ENCODE peak calls at places on chromosome 19, in seven cellular contexts. F is stimulated activated CD8-positive, alpha-beta memory T cell treated with anti-CD3 and anti-CD28 coated beads, Interleukin-2, amount 100 ng/mL, for 1 hour; W is sigmoid colon; C is spleen; R is NCI-H2171; E is dermis microvascular lymphatic vessel endothelial cell; Q is mucosa of gallbladder. D is an unnamed sample.

GRCh38 chr19:55113570-55114039 is 3.8 kb downstream of the PPP1R12C start:
- DNase-seq in E (peak), W (peak), F (no peak), Q (peak), R (no peak), C (no peak), D (peak)

GRCh38 chr19:28065026-28065425 is 1147.9 kb downstream of the UQCRFS1 start:
- DNase-seq in F (no peak), E (no peak), Q (no peak), C (no peak), R (no peak), W (no peak), D (no peak)

GRCh38 chr19:42150353-42150752 is 18.1 kb upstream of the POU2F2 start:
- DNase-seq in Q (peak), W (no peak), E (no peak), R (no peak), C (no peak), F (no peak), D (no peak)

GRCh38 chr19:4194353-4194752 is 11.9 kb downstream of the ANKRD24 start:
- DNase-seq in E (no peak), C (no peak), F (no peak), W (no peak), Q (no peak), R (no peak), D (no peak)

GRCh38 chr19:12596927-12597548 is 13.6 kb downstream of the ZNF490 start:
- DNase-seq in F (no peak), E (no peak), W (no peak), C (peak), Q (peak), R (no peak), D (peak)

GRCh38 chr19:18660939-18661338 is 22.5 kb upstream of the CRTC1 start:
- DNase-seq in Q (no peak), R (no peak), F (no peak), E (no peak), C (no peak), W (no peak), D (no peak)

GRCh38 chr19:14375055-14375581 is 6.1 kb upstream of the ADGRE5 start:
- DNase-seq in R (no peak), W (peak), C (peak), E (no peak), F (peak), Q (peak), D (peak)

GRCh38 chr19:17098326-17098725 is 22.7 kb downstream of the MYO9B start:
- DNase-seq in Q (no peak), C (no peak), F (no peak), W (no peak), E (no peak), R (no peak), D (no peak)

GRCh38 chr19:48900477-48901452 is 653 bp downstream of the NUCB1 start:
- DNase-seq in W (peak), C (peak), E (peak), R (no peak), F (no peak), Q (no peak), D (peak)

GRCh38 chr19:21559444-21559843 is 54.0 kb downstream of the ZNF429 start:
- DNase-seq in Q (no peak), E (no peak), F (no peak), C (no peak), R (no peak), W (no peak), D (no peak)

GRCh38 chr19:41529484-41530183 is 46.3 kb upstream of the CEACAM21 start:
- DNase-seq in R (no peak), E (no peak), W (no peak), F (no peak), Q (no peak), C (no peak), D (no peak)

GRCh38 chr19:22784051-22784450 is at the start of gene ZNF99:
- DNase-seq in Q (peak), R (no peak), E (no peak), W (peak), F (no peak), C (no peak), D (peak)

GRCh38 chr19:13557756-13558398 is 51.6 kb upstream of the CACNA1A start:
- DNase-seq in E (no peak), Q (no peak), R (peak), C (no peak), F (no peak), W (no peak), D (peak)

GRCh38 chr19:55070755-55071502 is 4.7 kb upstream of the EPS8L1 start:
- DNase-seq in C (no peak), W (no peak), E (no peak), Q (peak), R (no peak), F (no peak), D (no peak)

GRCh38 chr19:13095393-13095784 is 7.3 kb downstream of the LYL1 start:
- DNase-seq in E (no peak), F (no peak), R (no peak), C (peak), Q (no peak), W (no peak), D (no peak)

GRCh38 chr19:55117063-55117635 is 288 bp downstream of the PPP1R12C start:
- DNase-seq in Q (no peak), E (peak), F (no peak), R (no peak), W (no peak), C (peak), D (no peak)

GRCh38 chr19:51573331-51573730 is 2.2 kb downstream of the ZNF175 start:
- DNase-seq in Q (no peak), R (no peak), W (no peak), E (peak), C (no peak), F (no peak), D (no peak)

GRCh38 chr19:40641306-40641705 is 40.1 kb downstream of the LTBP4 start:
- DNase-seq in E (no peak), R (no peak), Q (no peak), W (no peak), F (no peak), C (no peak), D (no peak)

GRCh38 chr19:29379257-29379986 is 146.4 kb upstream of the VSTM2B start:
- DNase-seq in W (no peak), R (no peak), Q (peak), F (no peak), E (no peak), C (peak), D (no peak)

GRCh38 chr19:6527893-6528543 is 2.8 kb upstream of the TNFSF9 start:
- DNase-seq in E (no peak), F (no peak), C (peak), W (no peak), Q (no peak), R (no peak), D (no peak)

GRCh38 chr19:48398329-48399235 is 5.1 kb downstream of the GRIN2D start:
- DNase-seq in W (peak), E (peak), Q (peak), F (peak), R (peak), C (peak), D (peak)

GRCh38 chr19:56687036-56687435 is 15.5 kb upstream of the ZNF835 start:
- DNase-seq in W (no peak), E (no peak), Q (no peak), F (no peak), R (no peak), C (no peak), D (no peak)

GRCh38 chr19:40806385-40807146 is 7.6 kb downstream of the EGLN2 start:
- DNase-seq in R (no peak), E (peak), Q (peak), W (peak), C (peak), F (no peak), D (peak)

GRCh38 chr19:10891360-10892108 is 20.2 kb downstream of the CARM1 start:
- DNase-seq in Q (no peak), E (no peak), F (no peak), W (no peak), C (no peak), R (peak), D (no peak)

GRCh38 chr19:39078436-39079200 is 5.5 kb upstream of the ACP7 start:
- DNase-seq in Q (no peak), F (no peak), W (no peak), C (no peak), R (no peak), E (peak), D (peak)

GRCh38 chr19:29273000-29273691 is 60.2 kb upstream of the UQCRFS1 start:
- DNase-seq in Q (no peak), C (no peak), F (no peak), W (peak), E (no peak), R (no peak), D (no peak)

GRCh38 chr19:51710163-51710562 is 13.6 kb downstream of the HAS1 start:
- DNase-seq in Q (no peak), C (no peak), E (no peak), F (no peak), W (no peak), R (no peak), D (no peak)

D was measured in head of caudate nucleus.